ENCODE peak calls at places on chromosomes 16 and 17, in five cellular contexts. One of them, this sample, is unnamed.

GRCh38 chr16:66898207-66898606 is 17.9 kb downstream of the PDP2 start:
- DNase-seq in AG10803: peak
- DNase-seq in fibroblast of lung: peak
- DNase-seq in heart left ventricle: peak
- DNase-seq in NCI-H2171: no peak
- DNase-seq in this sample: peak

GRCh38 chr17:80284631-80285030 is 24.0 kb downstream of the RNF213 start:
- DNase-seq in AG10803: no peak
- DNase-seq in fibroblast of lung: no peak
- DNase-seq in heart left ventricle: no peak
- DNase-seq in NCI-H2171: no peak
- DNase-seq in this sample: no peak

GRCh38 chr16:35184356-35184870 is 1725.0 kb downstream of the TP53TG3F start:
- DNase-seq in AG10803: no peak
- DNase-seq in fibroblast of lung: no peak
- DNase-seq in heart left ventricle: no peak
- DNase-seq in NCI-H2171: no peak
- DNase-seq in this sample: no peak

GRCh38 chr17:80219777-80220708 is at the start of the genes SGSH and SLC26A11:
- DNase-seq in AG10803: peak
- DNase-seq in fibroblast of lung: peak
- DNase-seq in heart left ventricle: peak
- DNase-seq in NCI-H2171: peak
- DNase-seq in this sample: peak

GRCh38 chr17:60744355-60744958 is 66.8 kb downstream of the BCAS3 start:
- DNase-seq in AG10803: peak
- DNase-seq in fibroblast of lung: peak
- DNase-seq in heart left ventricle: no peak
- DNase-seq in NCI-H2171: no peak
- DNase-seq in this sample: no peak

GRCh38 chr16:48526058-48526957 is 83.7 kb downstream of the N4BP1 start:
- DNase-seq in AG10803: no peak
- DNase-seq in fibroblast of lung: peak
- DNase-seq in heart left ventricle: no peak
- DNase-seq in NCI-H2171: no peak
- DNase-seq in this sample: no peak

GRCh38 chr17:48915459-48916282 is 7.5 kb downstream of the UBE2Z start:
- DNase-seq in AG10803: peak
- DNase-seq in fibroblast of lung: peak
- DNase-seq in heart left ventricle: no peak
- DNase-seq in NCI-H2171: no peak
- DNase-seq in this sample: peak

GRCh38 chr16:22220076-22220453 is 14.0 kb downstream of the EEF2K start:
- DNase-seq in AG10803: peak
- DNase-seq in fibroblast of lung: peak
- DNase-seq in heart left ventricle: peak
- DNase-seq in NCI-H2171: no peak
- DNase-seq in this sample: no peak

GRCh38 chr17:73632513-73632912 is 11.7 kb downstream of the SDK2 start:
- DNase-seq in AG10803: no peak
- DNase-seq in fibroblast of lung: no peak
- DNase-seq in heart left ventricle: no peak
- DNase-seq in NCI-H2171: no peak
- DNase-seq in this sample: no peak

GRCh38 chr17:36941265-36942021 is 4.2 kb downstream of the LHX1 start:
- DNase-seq in AG10803: no peak
- DNase-seq in fibroblast of lung: no peak
- DNase-seq in heart left ventricle: no peak
- DNase-seq in NCI-H2171: no peak
- DNase-seq in this sample: no peak

GRCh38 chr17:80696456-80696855 is 151.8 kb downstream of the RPTOR start:
- DNase-seq in AG10803: peak
- DNase-seq in fibroblast of lung: no peak
- DNase-seq in heart left ventricle: no peak
- DNase-seq in NCI-H2171: no peak
- DNase-seq in this sample: no peak

GRCh38 chr17:40956401-40957254 is 10.1 kb downstream of the KRT39 start:
- DNase-seq in AG10803: peak
- DNase-seq in fibroblast of lung: peak
- DNase-seq in heart left ventricle: no peak
- DNase-seq in NCI-H2171: no peak
- DNase-seq in this sample: peak

GRCh38 chr17:13337864-13338371 is 263.8 kb downstream of the HS3ST3A1 start:
- DNase-seq in AG10803: peak
- DNase-seq in fibroblast of lung: peak
- DNase-seq in heart left ventricle: no peak
- DNase-seq in NCI-H2171: no peak
- DNase-seq in this sample: peak

GRCh38 chr17:67830440-67830839 is 5.1 kb downstream of the BPTF start:
- DNase-seq in AG10803: no peak
- DNase-seq in fibroblast of lung: peak
- DNase-seq in heart left ventricle: no peak
- DNase-seq in NCI-H2171: no peak
- DNase-seq in this sample: no peak

GRCh38 chr17:40561871-40562611 is 3.2 kb downstream of the CCR7 start:
- DNase-seq in AG10803: no peak
- DNase-seq in fibroblast of lung: no peak
- DNase-seq in heart left ventricle: no peak
- DNase-seq in NCI-H2171: no peak
- DNase-seq in this sample: no peak

GRCh38 chr17:41322264-41322902 is 6.9 kb upstream of the KRTAP17-1 start:
- DNase-seq in AG10803: peak
- DNase-seq in fibroblast of lung: peak
- DNase-seq in heart left ventricle: no peak
- DNase-seq in NCI-H2171: no peak
- DNase-seq in this sample: peak

GRCh38 chr16:85919271-85920267 is 20.6 kb downstream of the IRF8 start:
- DNase-seq in AG10803: no peak
- DNase-seq in fibroblast of lung: no peak
- DNase-seq in heart left ventricle: no peak
- DNase-seq in NCI-H2171: no peak
- DNase-seq in this sample: no peak

GRCh38 chr16:30743690-30744089 is 4.5 kb upstream of the PHKG2 start:
- DNase-seq in AG10803: no peak
- DNase-seq in fibroblast of lung: no peak
- DNase-seq in heart left ventricle: no peak
- DNase-seq in NCI-H2171: no peak
- DNase-seq in this sample: no peak

GRCh38 chr16:88377961-88378360 is 4.8 kb upstream of the ZNF469 start:
- DNase-seq in AG10803: no peak
- DNase-seq in fibroblast of lung: no peak
- DNase-seq in heart left ventricle: peak
- DNase-seq in NCI-H2171: no peak
- DNase-seq in this sample: no peak

GRCh38 chr16:81625544-81626152 is 153.4 kb upstream of the PLCG2 start:
- DNase-seq in AG10803: peak
- DNase-seq in fibroblast of lung: peak
- DNase-seq in heart left ventricle: peak
- DNase-seq in NCI-H2171: no peak
- DNase-seq in this sample: peak

GRCh38 chr16:64751906-64752305 is 370.0 kb downstream of the CDH11 start:
- DNase-seq in AG10803: peak
- DNase-seq in fibroblast of lung: peak
- DNase-seq in heart left ventricle: no peak
- DNase-seq in NCI-H2171: no peak
- DNase-seq in this sample: peak

GRCh38 chr17:60901806-60902205 is 224.2 kb downstream of the BCAS3 start:
- DNase-seq in AG10803: peak
- DNase-seq in fibroblast of lung: peak
- DNase-seq in heart left ventricle: no peak
- DNase-seq in NCI-H2171: no peak
- DNase-seq in this sample: peak

GRCh38 chr17:4846635-4847390 is 13.7 kb downstream of the MINK1 start:
- DNase-seq in AG10803: no peak
- DNase-seq in fibroblast of lung: no peak
- DNase-seq in heart left ventricle: no peak
- DNase-seq in NCI-H2171: no peak
- DNase-seq in this sample: no peak

This sample was measured in fibroblast of the aortic adventitia.